ENCODE peak calls at places on chromosomes 4 and X, in four cellular contexts. One of them, this sample, is unnamed.

GRCh38 chr4:40458109-40458508 is 123.0 kb downstream of the CHRNA9 start:
- DNase-seq in stomach: no peak
- DNase-seq in endothelial cell: no peak
- DNase-seq in progenitor cell of endocrine pancreas: no peak
- DNase-seq in this sample: no peak

GRCh38 chr4:78776729-78777555 is 792 bp downstream of the BMP2K start:
- DNase-seq in stomach: peak; percentile 39
- DNase-seq in endothelial cell: peak; percentile 15
- DNase-seq in progenitor cell of endocrine pancreas: peak; percentile 19
- DNase-seq in this sample: no peak

GRCh38 chrX:107826286-107827136 is 845 bp downstream of the MID2 start:
- DNase-seq in stomach: peak; percentile 34
- DNase-seq in endothelial cell: peak; percentile 22
- DNase-seq in progenitor cell of endocrine pancreas: peak; percentile 26
- DNase-seq in this sample: no peak

GRCh38 chrX:27186671-27187070 is 276.5 kb downstream of the PPP4R3C start:
- DNase-seq in stomach: no peak
- DNase-seq in endothelial cell: no peak
- DNase-seq in progenitor cell of endocrine pancreas: no peak
- DNase-seq in this sample: no peak

GRCh38 chrX:153851981-153852380 is 21.6 kb upstream of the PDZD4 start:
- DNase-seq in stomach: no peak
- DNase-seq in endothelial cell: no peak
- DNase-seq in progenitor cell of endocrine pancreas: no peak
- DNase-seq in this sample: no peak

GRCh38 chr4:140937866-140938265 is 181.7 kb upstream of the TBC1D9 start:
- DNase-seq in stomach: no peak
- DNase-seq in endothelial cell: no peak
- DNase-seq in progenitor cell of endocrine pancreas: no peak
- DNase-seq in this sample: no peak

GRCh38 chr4:176191974-176192373 is 3.4 kb downstream of the SPATA4 start:
- DNase-seq in stomach: no peak
- DNase-seq in endothelial cell: no peak
- DNase-seq in progenitor cell of endocrine pancreas: no peak
- DNase-seq in this sample: no peak

GRCh38 chrX:75038925-75039324 is 113.7 kb upstream of the NEXMIF start:
- DNase-seq in stomach: no peak
- DNase-seq in endothelial cell: no peak
- DNase-seq in progenitor cell of endocrine pancreas: no peak
- DNase-seq in this sample: no peak

GRCh38 chr4:74660866-74661265 is 133.5 kb downstream of the BTC start:
- DNase-seq in stomach: no peak
- DNase-seq in endothelial cell: no peak
- DNase-seq in progenitor cell of endocrine pancreas: no peak
- DNase-seq in this sample: no peak

GRCh38 chrX:30610050-30610449 is 32.5 kb upstream of the TASL start:
- DNase-seq in stomach: no peak
- DNase-seq in endothelial cell: no peak
- DNase-seq in progenitor cell of endocrine pancreas: no peak
- DNase-seq in this sample: no peak

GRCh38 chr4:119728692-119729593 is 100.3 kb upstream of the PDE5A start:
- DNase-seq in stomach: no peak
- DNase-seq in endothelial cell: no peak
- DNase-seq in progenitor cell of endocrine pancreas: no peak
- DNase-seq in this sample: no peak

GRCh38 chr4:36192922-36193321 is 51.4 kb downstream of the ARAP2 start:
- DNase-seq in stomach: no peak
- DNase-seq in endothelial cell: no peak
- DNase-seq in progenitor cell of endocrine pancreas: no peak
- DNase-seq in this sample: no peak

GRCh38 chrX:1464282-1465131 is 11.8 kb upstream of the ASMTL start:
- DNase-seq in stomach: peak; percentile 17
- DNase-seq in endothelial cell: no peak
- DNase-seq in progenitor cell of endocrine pancreas: peak; percentile 4
- DNase-seq in this sample: no peak

GRCh38 chrX:54786972-54787371 is 11.1 kb downstream of the ITIH6 start:
- DNase-seq in stomach: peak; percentile 39
- DNase-seq in endothelial cell: no peak
- DNase-seq in progenitor cell of endocrine pancreas: no peak
- DNase-seq in this sample: no peak

GRCh38 chr4:105184316-105184988 is 37.8 kb downstream of the TET2 start:
- DNase-seq in stomach: no peak
- DNase-seq in endothelial cell: no peak
- DNase-seq in progenitor cell of endocrine pancreas: no peak
- DNase-seq in this sample: no peak

GRCh38 chr4:39083164-39083563 is 21.1 kb downstream of the KLHL5 start:
- DNase-seq in stomach: no peak
- DNase-seq in endothelial cell: no peak
- DNase-seq in progenitor cell of endocrine pancreas: no peak
- DNase-seq in this sample: no peak

GRCh38 chr4:184732126-184732525 is 1.8 kb downstream of the CENPU start:
- DNase-seq in stomach: no peak
- DNase-seq in endothelial cell: no peak
- DNase-seq in progenitor cell of endocrine pancreas: no peak
- DNase-seq in this sample: no peak

GRCh38 chrX:51766546-51766945 is 23.3 kb downstream of the GSPT2 start:
- DNase-seq in stomach: no peak
- DNase-seq in endothelial cell: no peak
- DNase-seq in progenitor cell of endocrine pancreas: no peak
- DNase-seq in this sample: no peak

GRCh38 chrX:154384284-154384892 is 5.3 kb downstream of the EMD start:
- DNase-seq in stomach: no peak
- DNase-seq in endothelial cell: no peak
- DNase-seq in progenitor cell of endocrine pancreas: no peak
- DNase-seq in this sample: no peak

GRCh38 chr4:2390780-2391490 is 27.5 kb downstream of the ZFYVE28 start:
- DNase-seq in stomach: no peak
- DNase-seq in endothelial cell: no peak
- DNase-seq in progenitor cell of endocrine pancreas: no peak
- DNase-seq in this sample: no peak

GRCh38 chr4:39320381-39321115 is 45.6 kb downstream of the RFC1 start:
- DNase-seq in stomach: no peak
- DNase-seq in endothelial cell: no peak
- DNase-seq in progenitor cell of endocrine pancreas: no peak
- DNase-seq in this sample: peak; percentile 26

GRCh38 chr4:100414016-100414790 is 103.6 kb downstream of the EMCN start:
- DNase-seq in stomach: no peak
- DNase-seq in endothelial cell: no peak
- DNase-seq in progenitor cell of endocrine pancreas: no peak
- DNase-seq in this sample: no peak

GRCh38 chrX:14030248-14030592 is 528 bp upstream of the GEMIN8 start:
- DNase-seq in stomach: no peak
- DNase-seq in endothelial cell: no peak
- DNase-seq in progenitor cell of endocrine pancreas: no peak
- DNase-seq in this sample: no peak

GRCh38 chr4:144451771-144452170 is 194.2 kb upstream of the HHIP start:
- DNase-seq in stomach: no peak
- DNase-seq in endothelial cell: no peak
- DNase-seq in progenitor cell of endocrine pancreas: no peak
- DNase-seq in this sample: no peak

GRCh38 chr4:102449751-102450352 is 51.3 kb upstream of the NFKB1 start:
- DNase-seq in stomach: peak; percentile 33
- DNase-seq in endothelial cell: peak; percentile 53
- DNase-seq in progenitor cell of endocrine pancreas: peak; percentile 11
- DNase-seq in this sample: peak; percentile 46

GRCh38 chrX:45850197-45850774 is 649.6 kb upstream of the DIPK2B start:
- DNase-seq in stomach: no peak
- DNase-seq in endothelial cell: peak; percentile 2
- DNase-seq in progenitor cell of endocrine pancreas: no peak
- DNase-seq in this sample: no peak

GRCh38 chr4:72112514-72113156 is 80.8 kb downstream of the NPFFR2 start:
- DNase-seq in stomach: no peak
- DNase-seq in endothelial cell: no peak
- DNase-seq in progenitor cell of endocrine pancreas: no peak
- DNase-seq in this sample: no peak

This sample was measured in smooth muscle cell of the brain vasculature.